ENCODE peak calls at places on chromosome 18, in seven cellular contexts. Q is effector memory CD8-positive, alpha-beta T cell; R is ovary; J is C1 segment of cervical spinal cord; E is stimulated activated CD4-positive, alpha-beta T cell treated with anti-CD3 and anti-CD28 coated beads, Interleukin-15, amount 100 ng/mL, for 24 hours; X is H9; B is amygdala. M is an unnamed sample.

GRCh38 chr18:12882416-12882815 is 1.6 kb downstream of the PTPN2 start:
- DNase-seq in X (no peak), E (no peak), B (no peak), R (no peak), J (no peak), Q (no peak), M (no peak)

GRCh38 chr18:48053881-48054586 is 123.6 kb upstream of the SMAD2 start:
- DNase-seq in E (no peak), R (no peak), X (no peak), B (no peak), Q (no peak), J (no peak), M (no peak)

GRCh38 chr18:2979027-2979570 is 33.8 kb downstream of the LPIN2 start:
- DNase-seq in X (no peak), B (no peak), R (no peak), E (no peak), Q (no peak), J (no peak), M (no peak)

GRCh38 chr18:47604041-47604440 is 326.4 kb downstream of the SMAD2 start:
- DNase-seq in R (no peak), E (no peak), Q (no peak), J (no peak), X (peak; percentile 12), B (no peak), M (no peak)

GRCh38 chr18:79548986-79549637 is 130.5 kb upstream of the CTDP1 start:
- DNase-seq in E (no peak), R (no peak), J (no peak), B (no peak), Q (no peak), X (no peak), M (no peak)

GRCh38 chr18:73093687-73094250 is 226.0 kb upstream of the NETO1 start:
- DNase-seq in B (no peak), X (no peak), R (no peak), E (no peak), J (no peak), Q (no peak), M (no peak)

GRCh38 chr18:37393945-37394609 is 171.5 kb downstream of the CELF4 start:
- DNase-seq in X (peak; percentile 97), R (peak; percentile 76), E (peak; percentile 11), Q (no peak), J (peak; percentile 78), B (peak; percentile 92), M (no peak)

GRCh38 chr18:75581336-75582121 is 154.0 kb upstream of the SMIM21 start:
- DNase-seq in E (no peak), X (no peak), B (no peak), R (no peak), J (no peak), Q (no peak), M (no peak)

GRCh38 chr18:52174220-52174619 is 165.8 kb upstream of the DCC start:
- DNase-seq in X (no peak), J (no peak), B (no peak), E (no peak), Q (no peak), R (no peak), M (no peak)

GRCh38 chr18:63578357-63578958 is 8.7 kb upstream of the SERPINB13 start:
- DNase-seq in E (peak; percentile 20), X (peak; percentile 40), R (no peak), B (no peak), Q (no peak), J (no peak), M (peak; percentile 63)

GRCh38 chr18:23170137-23170536 is 34.9 kb downstream of the CABLES1 start:
- DNase-seq in Q (no peak), R (no peak), E (no peak), X (no peak), J (no peak), B (no peak), M (no peak)

GRCh38 chr18:23331091-23331920 is 121.8 kb upstream of the RIOK3 start:
- DNase-seq in R (no peak), Q (no peak), X (peak; percentile 72), B (no peak), J (no peak), E (no peak), M (no peak)

GRCh38 chr18:37634516-37634915 is 68.9 kb upstream of the CELF4 start:
- DNase-seq in E (no peak), J (no peak), B (no peak), X (no peak), R (no peak), Q (no peak), M (no peak)

GRCh38 chr18:63224574-63224973 is 95.0 kb downstream of the BCL2 start:
- DNase-seq in B (no peak), E (peak; percentile 69), R (no peak), J (no peak), Q (no peak), X (no peak), M (no peak)

GRCh38 chr18:9380101-9380500 is 45.5 kb downstream of the TWSG1 start:
- DNase-seq in E (no peak), R (no peak), B (no peak), X (no peak), Q (no peak), J (no peak), M (no peak)

GRCh38 chr18:49459404-49460171 is 857 bp downstream of the DYM start:
- DNase-seq in B (no peak), J (no peak), X (no peak), Q (no peak), R (no peak), E (peak; percentile 57), M (no peak)

GRCh38 chr18:64717026-64717425 is 568.1 kb upstream of the LINC00305 start:
- DNase-seq in X (no peak), Q (no peak), E (no peak), R (no peak), B (no peak), J (no peak), M (no peak)

GRCh38 chr18:69885381-69885780 is 62.3 kb downstream of the CD226 start:
- DNase-seq in X (no peak), J (no peak), E (no peak), R (no peak), B (no peak), Q (no peak), M (no peak)

GRCh38 chr18:13048061-13048605 is 57.0 kb downstream of the CEP192 start:
- DNase-seq in Q (no peak), R (no peak), B (no peak), X (no peak), E (no peak), J (no peak), M (peak; percentile 61)

M was measured in AML-193.